ENCODE peak calls at places on chromosomes 7 and 10, in ten cellular contexts. D, Y, A, Q, J, X, E, B, I and F are unnamed samples.

GRCh38 chr10:28393956-28394568 is 91.2 kb upstream of the MPP7 start:
- DNase-seq in J (peak), Y (peak), B (peak), I (peak), Q (peak), E (peak), D (no peak), X (peak), A (peak), F (no peak)

GRCh38 chr10:14712991-14713422 is 61.7 kb downstream of the FAM107B start:
- DNase-seq in I (no peak), Q (no peak), J (no peak), E (no peak), D (no peak), Y (no peak), X (peak), B (no peak), A (no peak), F (no peak)

GRCh38 chr7:78448915-78449314 is 650.3 kb downstream of the PHTF2 start:
- DNase-seq in B (no peak), I (no peak), X (no peak), Q (no peak), Y (no peak), E (no peak), D (no peak), A (no peak), J (no peak), F (no peak)

GRCh38 chr10:97075961-97076525 is 109.7 kb downstream of the SLIT1 start:
- DNase-seq in I (no peak), J (no peak), A (no peak), X (no peak), Q (no peak), E (no peak), B (no peak), Y (no peak), D (no peak), F (no peak)

GRCh38 chr7:92644406-92645113 is 54.4 kb upstream of the FAM133B start:
- DNase-seq in I (no peak), J (no peak), A (no peak), E (no peak), Y (no peak), D (no peak), B (peak), Q (no peak), X (peak), F (no peak)

GRCh38 chr10:44465430-44466115 is 80.7 kb upstream of the CXCL12 start:
- DNase-seq in J (no peak), A (no peak), I (no peak), D (no peak), X (no peak), B (no peak), Y (no peak), E (no peak), Q (no peak), F (no peak)

GRCh38 chr7:70669859-70670258 is 462.1 kb upstream of the GALNT17 start:
- DNase-seq in X (no peak), A (no peak), E (no peak), I (no peak), J (no peak), D (no peak), Y (no peak), B (no peak), Q (no peak), F (no peak)

GRCh38 chr7:73738220-73738611 is 386 bp downstream of the ABHD11 start:
- DNase-seq in B (no peak), D (no peak), Q (no peak), E (peak), A (peak), Y (peak), I (no peak), J (peak), X (peak), F (no peak)

GRCh38 chr7:126657137-126657536 is 595.6 kb downstream of the GRM8 start:
- DNase-seq in E (no peak), B (no peak), X (no peak), I (no peak), Q (no peak), A (no peak), Y (no peak), D (no peak), J (no peak), F (no peak)

GRCh38 chr10:89213191-89213808 is 6.2 kb upstream of the CH25H start:
- DNase-seq in Y (peak), I (peak), B (peak), D (no peak), E (no peak), X (peak), Q (peak), J (no peak), A (peak), F (no peak)

GRCh38 chr7:128814496-128814895 is 15.7 kb upstream of the FLNC start:
- DNase-seq in D (no peak), B (no peak), X (no peak), A (peak), I (no peak), E (no peak), Y (no peak), J (no peak), Q (no peak), F (no peak)

GRCh38 chr7:79683185-79683890 is 229.9 kb upstream of the MAGI2 start:
- DNase-seq in D (no peak), A (no peak), Y (no peak), J (no peak), B (no peak), X (no peak), Q (no peak), E (no peak), I (no peak), F (no peak)

GRCh38 chr7:125506331-125506730 is 576.7 kb upstream of the POT1 start:
- DNase-seq in A (no peak), E (no peak), Q (no peak), D (no peak), J (no peak), I (no peak), X (no peak), B (no peak), Y (no peak), F (no peak)

GRCh38 chr7:138324905-138325304 is 135.2 kb upstream of the TRIM24 start:
- DNase-seq in Y (no peak), I (no peak), B (no peak), D (no peak), E (no peak), A (no peak), X (no peak), J (no peak), Q (no peak), F (no peak)

GRCh38 chr10:45181483-45181882 is 133.9 kb downstream of the OR13A1 start:
- DNase-seq in D (no peak), I (peak), J (no peak), B (no peak), Q (no peak), E (no peak), A (no peak), Y (no peak), X (peak), F (no peak)

GRCh38 chr7:95646350-95646749 is 50.0 kb upstream of the PDK4 start:
- DNase-seq in A (no peak), B (no peak), Q (no peak), I (no peak), Y (no peak), E (no peak), J (no peak), X (no peak), D (no peak), F (no peak)

GRCh38 chr10:102963237-102963886 is 45.3 kb downstream of the CNNM2 start:
- DNase-seq in E (no peak), I (no peak), X (no peak), Y (no peak), D (no peak), Q (no peak), J (no peak), A (no peak), B (no peak), F (no peak)

GRCh38 chr7:121138262-121138933 is 149.9 kb downstream of the CPED1 start:
- DNase-seq in A (no peak), X (peak), D (no peak), E (peak), I (no peak), Q (peak), Y (no peak), J (no peak), B (peak), F (no peak)

GRCh38 chr7:40200791-40201190 is 66.0 kb downstream of the SUGCT start:
- DNase-seq in Q (no peak), D (peak), X (peak), B (peak), J (no peak), Y (no peak), A (no peak), I (no peak), E (no peak), F (no peak)

GRCh38 chr10:92305133-92306072 is 14.4 kb downstream of the MARCHF5 start:
- DNase-seq in E (no peak), I (no peak), X (no peak), Y (no peak), A (no peak), Q (no peak), J (no peak), B (no peak), D (no peak), F (no peak)
- H3K4me3 ChIP-seq in E (no peak), I (no peak), X (no peak), Y (no peak), A (no peak), Q (no peak), J (no peak), B (no peak), D (no peak), F (no peak)

GRCh38 chr10:83289373-83289772 is 849.9 kb upstream of the GHITM start:
- DNase-seq in Y (no peak), D (no peak), X (no peak), J (no peak), A (no peak), E (no peak), Q (no peak), B (no peak), I (no peak), F (no peak)
- H3K4me3 ChIP-seq in Y (no peak), D (no peak), X (no peak), J (no peak), A (no peak), E (no peak), Q (no peak), B (no peak), I (no peak), F (no peak)

DNA sequence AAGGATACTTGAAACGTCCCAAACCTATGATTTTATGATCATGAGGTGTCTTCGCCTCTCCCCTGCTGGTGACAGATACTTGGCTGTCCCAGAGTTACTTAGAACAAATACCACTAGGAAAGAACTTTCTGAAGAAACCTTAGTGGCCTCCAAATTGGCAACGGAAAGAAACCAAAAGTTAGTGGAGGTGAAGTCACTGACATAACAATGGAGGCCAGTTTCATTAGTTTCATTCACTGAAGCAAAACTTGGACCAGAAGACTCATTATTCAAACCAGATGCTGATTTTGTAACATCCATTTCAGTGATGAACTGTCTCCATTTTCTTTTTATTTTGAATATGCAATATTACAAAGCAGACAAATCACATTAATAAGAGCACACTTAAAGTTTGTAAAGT is 68.5 kb downstream of the JAZF1 start:
- DNase-seq in Q (no peak), E (no peak), I (no peak), D (no peak), Y (no peak), B (no peak), X (peak), J (no peak), A (no peak), F (no peak)
- H3K4me3 ChIP-seq in Q (no peak), E (no peak), I (no peak), D (no peak), Y (no peak), B (no peak), X (no peak), J (no peak), A (no peak), F (no peak)

DNA sequence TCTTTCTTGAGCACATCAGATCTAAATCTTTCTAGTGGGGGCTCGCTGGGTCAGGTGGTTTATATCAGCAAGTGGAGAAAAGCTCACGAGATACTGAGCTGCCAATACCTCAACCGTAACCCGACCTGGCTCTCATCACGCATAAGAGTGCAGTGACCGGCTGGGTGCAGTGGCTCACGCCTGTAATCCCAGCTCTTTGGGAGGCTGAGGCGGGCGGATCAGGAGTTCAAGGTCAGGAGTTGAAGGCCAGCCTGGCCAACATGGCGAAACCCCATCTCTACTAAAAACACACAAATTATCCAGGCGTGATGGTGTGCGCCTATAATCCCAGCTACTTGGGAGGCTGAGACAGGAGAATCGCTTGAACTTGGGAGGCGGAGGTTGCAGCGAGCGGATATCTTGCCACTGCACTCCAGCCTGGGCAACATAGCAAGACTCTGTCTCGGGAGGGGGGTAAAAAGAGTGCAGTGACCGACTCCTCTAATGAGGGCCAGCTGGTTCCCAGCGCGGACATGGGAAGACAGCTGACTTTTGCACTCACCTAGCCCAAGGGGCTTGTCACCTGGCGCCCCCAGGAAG is 162.1 kb downstream of the CCDC3 start:
- DNase-seq in A (no peak), D (no peak), E (no peak), X (no peak), I (no peak), Y (no peak), J (no peak), Q (no peak), B (no peak), F (no peak)
- H3K4me3 ChIP-seq in A (no peak), D (no peak), E (no peak), X (no peak), I (no peak), Y (no peak), J (no peak), Q (no peak), B (no peak), F (no peak)

DNA sequence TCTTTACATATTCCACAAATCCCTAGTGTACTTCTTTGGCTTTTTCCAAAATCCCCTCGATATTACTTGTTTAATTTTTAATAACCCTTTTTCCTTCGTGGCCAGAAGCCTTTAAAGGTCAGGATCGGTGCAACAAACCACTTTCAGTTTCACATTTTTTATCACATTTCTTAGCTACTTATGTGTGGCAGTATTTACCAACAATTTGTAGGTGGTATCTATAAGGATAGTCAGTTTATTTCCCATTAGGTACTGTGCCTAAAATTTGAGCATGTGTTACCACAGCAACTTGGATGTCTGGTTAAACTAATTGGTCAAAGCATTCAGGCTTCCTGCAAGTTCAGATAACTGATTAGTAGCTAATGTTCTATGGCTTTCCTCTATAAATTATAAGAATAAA is 104.9 kb downstream of the CDK14 start:
- DNase-seq in Q (no peak), A (no peak), Y (no peak), X (no peak), B (no peak), J (no peak), D (no peak), I (no peak), E (no peak), F (no peak)
- H3K4me3 ChIP-seq in Q (no peak), A (no peak), Y (no peak), X (no peak), B (no peak), J (no peak), D (no peak), I (no peak), E (no peak), F (no peak)

DNA sequence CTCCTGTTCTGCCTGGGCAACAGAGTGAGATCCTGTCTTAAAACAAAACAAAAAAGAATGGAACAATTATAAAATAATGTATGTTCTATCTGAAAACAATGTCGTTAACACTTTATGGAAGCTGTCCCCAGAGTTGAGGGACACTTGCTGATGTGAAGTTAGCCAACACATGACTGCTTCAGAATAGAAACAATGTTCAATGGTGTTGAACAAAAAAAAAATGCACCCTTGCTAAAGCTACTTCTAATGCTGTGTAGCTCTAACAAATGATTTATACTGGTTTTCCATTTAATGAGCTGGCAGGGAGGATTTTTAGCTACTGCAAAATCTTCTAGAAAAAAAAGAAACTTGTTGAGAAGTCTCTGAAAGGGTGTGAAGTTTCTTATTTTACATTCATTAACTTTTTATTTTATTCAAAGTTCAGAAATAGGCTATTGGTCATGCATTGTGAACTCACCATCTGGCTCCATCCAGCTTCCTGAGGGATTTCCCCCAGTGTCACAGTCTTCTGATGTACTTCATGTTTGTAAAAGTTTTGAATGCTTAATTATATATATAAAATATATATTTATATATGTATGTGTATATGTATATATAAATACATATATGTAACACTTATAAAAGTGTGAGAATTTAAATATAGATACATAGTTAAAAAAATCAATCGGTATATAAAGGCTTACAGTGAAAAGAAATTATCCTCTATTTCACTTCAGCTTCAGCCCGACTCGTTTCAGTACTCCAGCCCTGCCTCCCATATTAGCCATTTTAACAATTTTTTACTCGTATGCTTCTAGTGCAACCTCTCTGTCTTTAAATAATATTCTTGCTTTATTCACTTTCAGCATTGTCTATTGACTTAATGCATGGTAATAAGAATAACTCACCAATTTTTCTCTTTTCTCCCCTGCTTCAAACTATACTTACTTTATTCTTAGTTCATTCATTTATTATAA is 35.0 kb downstream of the HDAC9 start:
- DNase-seq in X (no peak), Q (no peak), I (no peak), A (no peak), D (no peak), Y (no peak), J (no peak), E (no peak), B (no peak), F (no peak)
- H3K4me3 ChIP-seq in X (no peak), Q (no peak), I (no peak), A (no peak), D (no peak), Y (no peak), J (no peak), E (no peak), B (no peak), F (no peak)

GRCh38 chr10:1168763-1169162 is 112.6 kb downstream of the WDR37 start:
- DNase-seq in D (no peak), I (no peak), E (no peak), X (no peak), J (no peak), A (no peak), Y (no peak), Q (no peak), B (no peak), F (no peak)

GRCh38 chr10:1170867-1171180 is 114.6 kb downstream of the WDR37 start:
- DNase-seq in A (no peak), B (no peak), E (no peak), D (no peak), J (no peak), Y (no peak), I (no peak), Q (no peak), X (no peak), F (no peak)

GRCh38 chr10:1171182-1171581 is 115.0 kb downstream of the WDR37 start:
- DNase-seq in J (no peak), A (no peak), D (no peak), Y (no peak), B (no peak), Q (no peak), X (no peak), E (no peak), I (no peak), F (no peak)

GRCh38 chr10:1169981-1170866 is 114.0 kb downstream of the WDR37 start:
- DNase-seq in Y (no peak), D (no peak), J (no peak), E (no peak), A (no peak), I (no peak), Q (no peak), B (no peak), X (no peak), F (no peak)

GRCh38 chr10:1169186-1169885 is 113.2 kb downstream of the WDR37 start:
- DNase-seq in E (no peak), B (no peak), I (no peak), J (no peak), A (no peak), Q (no peak), Y (no peak), D (no peak), X (no peak), F (no peak)
- H3K4me3 ChIP-seq in E (no peak), B (no peak), I (no peak), J (no peak), A (no peak), Q (no peak), Y (no peak), D (no peak), X (no peak), F (no peak)

GRCh38 chr7:155349601-155350331 is 52.1 kb downstream of the INSIG1 start:
- DNase-seq in X (no peak), E (no peak), J (no peak), D (no peak), Y (no peak), A (no peak), I (no peak), Q (no peak), B (no peak), F (no peak)
- H3K4me3 ChIP-seq in X (no peak), E (no peak), J (no peak), D (no peak), Y (no peak), A (no peak), I (no peak), Q (no peak), B (no peak), F (no peak)